ENCODE peak calls at places on chromosome 19, in eight cellular contexts. One of them, this sample, is unnamed.

GRCh38 chr19:3142292-3142670 is 6.4 kb downstream of the GNA15 start:
- DNase-seq in cardiac muscle cell: peak
- DNase-seq in GM10248: no peak
- DNase-seq in mucosa of descending colon: no peak
- DNase-seq in heart left ventricle: peak
- DNase-seq in GM20000: no peak
- DNase-seq in foreskin fibroblast: peak
- DNase-seq in gastrocnemius medialis: no peak
- DNase-seq in this sample: no peak

GRCh38 chr19:47890865-47891621 is 4.9 kb upstream of the SULT2A1 start:
- DNase-seq in cardiac muscle cell: no peak
- DNase-seq in GM10248: no peak
- DNase-seq in mucosa of descending colon: no peak
- DNase-seq in heart left ventricle: no peak
- DNase-seq in GM20000: no peak
- DNase-seq in foreskin fibroblast: no peak
- DNase-seq in gastrocnemius medialis: no peak
- DNase-seq in this sample: no peak

GRCh38 chr19:55460670-55461258 is 678 bp downstream of the ISOC2 start:
- DNase-seq in cardiac muscle cell: peak
- DNase-seq in GM10248: peak
- DNase-seq in mucosa of descending colon: peak
- DNase-seq in heart left ventricle: peak
- DNase-seq in GM20000: peak
- DNase-seq in foreskin fibroblast: peak
- DNase-seq in gastrocnemius medialis: peak
- DNase-seq in this sample: peak

GRCh38 chr19:30249911-30250310 is 122.3 kb upstream of the ZNF536 start:
- DNase-seq in cardiac muscle cell: no peak
- DNase-seq in GM10248: no peak
- DNase-seq in mucosa of descending colon: no peak
- DNase-seq in heart left ventricle: no peak
- DNase-seq in GM20000: no peak
- DNase-seq in foreskin fibroblast: peak
- DNase-seq in gastrocnemius medialis: no peak
- DNase-seq in this sample: no peak

GRCh38 chr19:55383279-55383788 is 758 bp downstream of the TMEM238 start:
- DNase-seq in cardiac muscle cell: no peak
- DNase-seq in GM10248: no peak
- DNase-seq in mucosa of descending colon: no peak
- DNase-seq in heart left ventricle: no peak
- DNase-seq in GM20000: no peak
- DNase-seq in foreskin fibroblast: no peak
- DNase-seq in gastrocnemius medialis: no peak
- DNase-seq in this sample: no peak

GRCh38 chr19:58252102-58252685 is 23.5 kb downstream of the ZNF544 start:
- DNase-seq in cardiac muscle cell: no peak
- DNase-seq in GM10248: no peak
- DNase-seq in mucosa of descending colon: no peak
- DNase-seq in heart left ventricle: no peak
- DNase-seq in GM20000: no peak
- DNase-seq in foreskin fibroblast: no peak
- DNase-seq in gastrocnemius medialis: no peak
- DNase-seq in this sample: no peak

GRCh38 chr19:1472227-1473055 is 6.6 kb downstream of the C19orf25 start:
- DNase-seq in cardiac muscle cell: no peak
- DNase-seq in GM10248: no peak
- DNase-seq in mucosa of descending colon: no peak
- DNase-seq in heart left ventricle: no peak
- DNase-seq in GM20000: no peak
- DNase-seq in foreskin fibroblast: no peak
- DNase-seq in gastrocnemius medialis: no peak
- DNase-seq in this sample: no peak

GRCh38 chr19:28488006-28488405 is 724.9 kb downstream of the UQCRFS1 start:
- DNase-seq in cardiac muscle cell: no peak
- DNase-seq in GM10248: no peak
- DNase-seq in mucosa of descending colon: peak
- DNase-seq in heart left ventricle: no peak
- DNase-seq in GM20000: no peak
- DNase-seq in foreskin fibroblast: no peak
- DNase-seq in gastrocnemius medialis: no peak
- DNase-seq in this sample: no peak

GRCh38 chr19:48724796-48725753 is 5.5 kb upstream of the MAMSTR start:
- DNase-seq in cardiac muscle cell: peak
- DNase-seq in GM10248: peak
- DNase-seq in mucosa of descending colon: peak
- DNase-seq in heart left ventricle: peak
- DNase-seq in GM20000: peak
- DNase-seq in foreskin fibroblast: peak
- DNase-seq in gastrocnemius medialis: no peak
- DNase-seq in this sample: no peak

GRCh38 chr19:47322048-47322447 is 9.9 kb upstream of the C5AR2 start:
- DNase-seq in cardiac muscle cell: no peak
- DNase-seq in GM10248: no peak
- DNase-seq in mucosa of descending colon: no peak
- DNase-seq in heart left ventricle: no peak
- DNase-seq in GM20000: no peak
- DNase-seq in foreskin fibroblast: no peak
- DNase-seq in gastrocnemius medialis: no peak
- DNase-seq in this sample: no peak

GRCh38 chr19:55346725-55347441 is 7.2 kb downstream of the KMT5C start:
- DNase-seq in cardiac muscle cell: no peak
- DNase-seq in GM10248: no peak
- DNase-seq in mucosa of descending colon: no peak
- DNase-seq in heart left ventricle: no peak
- DNase-seq in GM20000: no peak
- DNase-seq in foreskin fibroblast: no peak
- DNase-seq in gastrocnemius medialis: no peak
- DNase-seq in this sample: no peak

GRCh38 chr19:1292419-1293151 is 6.9 kb downstream of the EFNA2 start:
- DNase-seq in cardiac muscle cell: no peak
- DNase-seq in GM10248: no peak
- DNase-seq in mucosa of descending colon: no peak
- DNase-seq in heart left ventricle: no peak
- DNase-seq in GM20000: no peak
- DNase-seq in foreskin fibroblast: no peak
- DNase-seq in gastrocnemius medialis: no peak
- DNase-seq in this sample: no peak

GRCh38 chr19:50725932-50726230 is 2.7 kb downstream of the CLEC11A start:
- DNase-seq in cardiac muscle cell: no peak
- DNase-seq in GM10248: no peak
- DNase-seq in mucosa of descending colon: no peak
- DNase-seq in heart left ventricle: no peak
- DNase-seq in GM20000: peak
- DNase-seq in foreskin fibroblast: no peak
- DNase-seq in gastrocnemius medialis: no peak
- DNase-seq in this sample: no peak

GRCh38 chr19:50723735-50724521 is 764 bp downstream of the CLEC11A start:
- DNase-seq in cardiac muscle cell: no peak
- DNase-seq in GM10248: no peak
- DNase-seq in mucosa of descending colon: no peak
- DNase-seq in heart left ventricle: no peak
- DNase-seq in GM20000: no peak
- DNase-seq in foreskin fibroblast: peak
- DNase-seq in gastrocnemius medialis: no peak
- DNase-seq in this sample: no peak

GRCh38 chr19:50723069-50723468 is at the start of gene CLEC11A:
- DNase-seq in cardiac muscle cell: peak
- DNase-seq in GM10248: no peak
- DNase-seq in mucosa of descending colon: peak
- DNase-seq in heart left ventricle: peak
- DNase-seq in GM20000: no peak
- DNase-seq in foreskin fibroblast: peak
- DNase-seq in gastrocnemius medialis: no peak
- DNase-seq in this sample: peak

GRCh38 chr19:50725218-50725931 is 2.2 kb downstream of the CLEC11A start:
- DNase-seq in cardiac muscle cell: no peak
- DNase-seq in GM10248: no peak
- DNase-seq in mucosa of descending colon: no peak
- DNase-seq in heart left ventricle: no peak
- DNase-seq in GM20000: peak
- DNase-seq in foreskin fibroblast: no peak
- DNase-seq in gastrocnemius medialis: no peak
- DNase-seq in this sample: no peak

GRCh38 chr19:50724522-50725217 is 1.5 kb downstream of the CLEC11A start:
- DNase-seq in cardiac muscle cell: peak
- DNase-seq in GM10248: peak
- DNase-seq in mucosa of descending colon: peak
- DNase-seq in heart left ventricle: peak
- DNase-seq in GM20000: peak
- DNase-seq in foreskin fibroblast: peak
- DNase-seq in gastrocnemius medialis: peak
- DNase-seq in this sample: peak
- TF ChIP-seq CTCF in cardiac muscle cell: peak
- TF ChIP-seq CTCF in GM10248: peak
- TF ChIP-seq CTCF in mucosa of descending colon: peak
- TF ChIP-seq CTCF in heart left ventricle: peak
- TF ChIP-seq CTCF in GM20000: peak
- TF ChIP-seq CTCF in foreskin fibroblast: peak
- TF ChIP-seq CTCF in gastrocnemius medialis: peak
- TF ChIP-seq CTCF in this sample: peak

DNA sequence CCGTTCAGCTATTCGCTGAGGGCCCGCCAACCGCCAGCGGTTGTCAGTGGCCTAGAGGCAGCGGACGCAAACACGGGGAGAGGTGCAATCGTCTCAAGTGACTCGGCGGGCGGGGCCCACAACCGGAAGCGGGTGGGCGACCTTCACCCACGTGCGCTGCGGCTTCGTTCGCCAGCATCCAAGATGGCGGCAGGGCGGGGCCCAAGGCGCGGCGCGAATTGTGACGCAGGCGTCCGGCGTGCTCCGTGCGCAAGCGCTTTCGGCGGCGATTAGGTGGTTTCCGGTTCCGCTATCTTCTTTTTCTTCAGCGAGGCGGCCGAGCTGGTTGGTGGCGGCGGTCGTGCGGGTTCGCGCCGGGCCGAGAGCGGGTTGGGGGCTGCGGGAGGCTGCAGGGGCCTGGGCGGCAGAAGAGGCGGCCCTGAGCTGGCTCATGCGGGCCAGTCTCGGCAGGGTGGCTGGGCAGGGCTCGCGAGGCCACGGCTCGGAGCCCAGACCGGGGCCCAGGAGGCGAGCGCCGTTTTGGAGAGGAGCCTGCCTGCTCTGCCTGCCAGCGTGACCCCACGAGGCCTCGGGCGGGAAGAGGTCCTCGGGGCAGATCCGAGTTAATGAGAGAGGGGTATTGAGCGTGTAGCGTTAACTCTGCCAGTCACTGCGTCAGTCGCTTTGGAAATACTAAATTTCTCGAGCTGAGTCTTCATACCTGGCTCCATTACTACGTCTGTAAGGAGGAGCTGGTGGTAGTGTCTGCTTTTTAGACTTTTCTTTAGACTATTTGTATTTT is at the start of gene UBA52:
- DNase-seq in cardiac muscle cell: peak
- DNase-seq in GM10248: peak
- DNase-seq in mucosa of descending colon: peak
- DNase-seq in heart left ventricle: peak
- DNase-seq in GM20000: peak
- DNase-seq in foreskin fibroblast: peak
- DNase-seq in gastrocnemius medialis: peak
- DNase-seq in this sample: peak
- TF ChIP-seq CTCF in cardiac muscle cell: no peak
- TF ChIP-seq CTCF in GM10248: no peak
- TF ChIP-seq CTCF in mucosa of descending colon: no peak
- TF ChIP-seq CTCF in heart left ventricle: no peak
- TF ChIP-seq CTCF in GM20000: no peak
- TF ChIP-seq CTCF in foreskin fibroblast: no peak
- TF ChIP-seq CTCF in gastrocnemius medialis: no peak
- TF ChIP-seq CTCF in this sample: no peak

DNA sequence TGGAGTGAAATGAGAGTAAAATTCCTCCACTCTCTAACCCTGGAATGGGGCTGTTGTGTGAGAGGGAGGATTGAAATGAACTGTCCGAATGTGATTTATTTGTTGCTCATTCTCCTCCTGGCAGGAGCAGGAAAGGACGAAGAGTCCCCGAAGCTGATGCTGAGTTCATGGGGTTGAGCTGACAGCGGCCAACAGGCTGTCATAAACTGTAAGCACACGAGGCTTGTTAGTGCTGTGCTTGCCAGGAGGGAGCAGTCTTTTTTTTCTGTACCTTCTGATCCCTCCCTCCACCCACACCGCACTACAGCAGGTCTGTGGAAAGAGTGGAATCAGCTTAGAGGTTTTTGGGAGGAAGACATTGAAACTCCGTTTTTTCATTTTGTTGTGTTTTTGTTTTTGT is 33.0 kb upstream of the ZNF331 start:
- DNase-seq in cardiac muscle cell: no peak
- DNase-seq in GM10248: no peak
- DNase-seq in mucosa of descending colon: no peak
- DNase-seq in heart left ventricle: no peak
- DNase-seq in GM20000: no peak
- DNase-seq in foreskin fibroblast: peak
- DNase-seq in gastrocnemius medialis: no peak
- DNase-seq in this sample: no peak
- TF ChIP-seq CTCF in cardiac muscle cell: no peak
- TF ChIP-seq CTCF in GM10248: no peak
- TF ChIP-seq CTCF in mucosa of descending colon: no peak
- TF ChIP-seq CTCF in heart left ventricle: no peak
- TF ChIP-seq CTCF in GM20000: no peak
- TF ChIP-seq CTCF in foreskin fibroblast: no peak
- TF ChIP-seq CTCF in gastrocnemius medialis: no peak
- TF ChIP-seq CTCF in this sample: no peak

GRCh38 chr19:37329686-37330085 is 41.2 kb upstream of the ZNF527 start:
- DNase-seq in cardiac muscle cell: no peak
- DNase-seq in GM10248: no peak
- DNase-seq in mucosa of descending colon: no peak
- DNase-seq in heart left ventricle: no peak
- DNase-seq in GM20000: no peak
- DNase-seq in foreskin fibroblast: peak
- DNase-seq in gastrocnemius medialis: no peak
- DNase-seq in this sample: no peak
- TF ChIP-seq CTCF in cardiac muscle cell: peak
- TF ChIP-seq CTCF in GM10248: no peak
- TF ChIP-seq CTCF in mucosa of descending colon: no peak
- TF ChIP-seq CTCF in heart left ventricle: no peak
- TF ChIP-seq CTCF in GM20000: no peak
- TF ChIP-seq CTCF in foreskin fibroblast: no peak
- TF ChIP-seq CTCF in gastrocnemius medialis: no peak
- TF ChIP-seq CTCF in this sample: no peak

DNA sequence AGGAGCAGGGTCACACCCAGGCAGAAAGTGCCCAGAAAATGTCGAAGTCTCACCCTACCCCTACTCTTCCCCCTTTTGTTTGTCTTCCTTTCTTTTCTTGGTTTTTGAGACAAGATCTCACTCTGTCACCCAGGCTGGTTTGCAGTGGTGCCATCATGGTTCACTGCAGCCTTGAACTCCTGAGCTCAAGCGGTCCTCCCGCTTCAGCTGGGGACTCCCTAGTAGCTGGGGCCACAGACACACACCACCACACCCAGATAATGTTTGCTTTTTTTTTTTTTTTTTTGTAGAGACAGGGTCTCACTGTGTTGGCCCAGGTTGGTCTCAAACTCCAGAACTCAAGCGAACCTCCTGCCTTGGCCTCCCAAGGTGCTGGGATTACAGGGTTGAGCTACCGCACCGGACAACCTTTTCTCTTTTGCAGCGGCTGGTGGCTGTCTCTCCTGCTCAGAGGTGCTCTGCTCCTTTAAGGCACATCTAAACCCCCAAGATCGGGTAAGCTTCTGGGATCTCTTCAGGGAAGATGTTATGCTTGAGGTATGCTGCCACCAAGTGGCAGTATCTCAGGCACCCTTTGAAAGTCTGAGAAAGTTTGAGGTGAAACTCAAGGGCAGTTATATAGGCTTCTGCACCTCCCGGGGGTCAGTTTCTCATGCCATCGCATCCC is 22.4 kb upstream of the EBI3 start:
- DNase-seq in cardiac muscle cell: peak
- DNase-seq in GM10248: no peak
- DNase-seq in mucosa of descending colon: no peak
- DNase-seq in heart left ventricle: no peak
- DNase-seq in GM20000: no peak
- DNase-seq in foreskin fibroblast: peak
- DNase-seq in gastrocnemius medialis: no peak
- DNase-seq in this sample: no peak
- TF ChIP-seq CTCF in cardiac muscle cell: peak
- TF ChIP-seq CTCF in GM10248: peak
- TF ChIP-seq CTCF in mucosa of descending colon: no peak
- TF ChIP-seq CTCF in heart left ventricle: no peak
- TF ChIP-seq CTCF in GM20000: peak
- TF ChIP-seq CTCF in foreskin fibroblast: peak
- TF ChIP-seq CTCF in gastrocnemius medialis: no peak
- TF ChIP-seq CTCF in this sample: no peak

This sample was measured in nephron progenitor cell.